ENCODE peak calls at places on chromosomes 12 and 14, in five cellular contexts. One of them, this sample, is unnamed.

GRCh38 chr12:24081581-24081980 is 132.1 kb upstream of the SOX5 start:
- DNase-seq in mucosa of gallbladder: no peak
- DNase-seq in activated T-helper 1 cell treated with anti-CD3 and anti-CD28 coated beads, Interleukin-12 subunit alpha, Interleukin-12 subunit beta, Interleukin-2, Interleukin-4 antibody, amounts not matched to agents 30 ng/mL and 10 ng/mL and 1 ng/mL, durations not matched to agents 14 hours and 24 hours and 36 hours: no peak
- DNase-seq in nucleus accumbens: no peak
- DNase-seq in Panc1: no peak
- DNase-seq in this sample: no peak

GRCh38 chr12:109940339-109940923 is 40.4 kb downstream of the TCHP start:
- DNase-seq in mucosa of gallbladder: no peak
- DNase-seq in activated T-helper 1 cell treated with anti-CD3 and anti-CD28 coated beads, Interleukin-12 subunit alpha, Interleukin-12 subunit beta, Interleukin-2, Interleukin-4 antibody, amounts not matched to agents 30 ng/mL and 10 ng/mL and 1 ng/mL, durations not matched to agents 14 hours and 24 hours and 36 hours: no peak
- DNase-seq in nucleus accumbens: no peak
- DNase-seq in Panc1: no peak
- DNase-seq in this sample: no peak

GRCh38 chr14:75190023-75190422 is 13.6 kb upstream of the TMED10 start:
- DNase-seq in mucosa of gallbladder: no peak
- DNase-seq in activated T-helper 1 cell treated with anti-CD3 and anti-CD28 coated beads, Interleukin-12 subunit alpha, Interleukin-12 subunit beta, Interleukin-2, Interleukin-4 antibody, amounts not matched to agents 30 ng/mL and 10 ng/mL and 1 ng/mL, durations not matched to agents 14 hours and 24 hours and 36 hours: no peak
- DNase-seq in nucleus accumbens: no peak
- DNase-seq in Panc1: no peak
- DNase-seq in this sample: no peak

GRCh38 chr14:30349515-30349914 is 209.4 kb upstream of the G2E3 start:
- DNase-seq in mucosa of gallbladder: no peak
- DNase-seq in activated T-helper 1 cell treated with anti-CD3 and anti-CD28 coated beads, Interleukin-12 subunit alpha, Interleukin-12 subunit beta, Interleukin-2, Interleukin-4 antibody, amounts not matched to agents 30 ng/mL and 10 ng/mL and 1 ng/mL, durations not matched to agents 14 hours and 24 hours and 36 hours: no peak
- DNase-seq in nucleus accumbens: no peak
- DNase-seq in Panc1: no peak
- DNase-seq in this sample: no peak

GRCh38 chr14:93946104-93946503 is 19.0 kb downstream of the FAM181A start:
- DNase-seq in mucosa of gallbladder: no peak
- DNase-seq in activated T-helper 1 cell treated with anti-CD3 and anti-CD28 coated beads, Interleukin-12 subunit alpha, Interleukin-12 subunit beta, Interleukin-2, Interleukin-4 antibody, amounts not matched to agents 30 ng/mL and 10 ng/mL and 1 ng/mL, durations not matched to agents 14 hours and 24 hours and 36 hours: no peak
- DNase-seq in nucleus accumbens: no peak
- DNase-seq in Panc1: no peak
- DNase-seq in this sample: no peak

GRCh38 chr12:129381717-129382116 is 522.1 kb downstream of the TMEM132D start:
- DNase-seq in mucosa of gallbladder: peak
- DNase-seq in activated T-helper 1 cell treated with anti-CD3 and anti-CD28 coated beads, Interleukin-12 subunit alpha, Interleukin-12 subunit beta, Interleukin-2, Interleukin-4 antibody, amounts not matched to agents 30 ng/mL and 10 ng/mL and 1 ng/mL, durations not matched to agents 14 hours and 24 hours and 36 hours: no peak
- DNase-seq in nucleus accumbens: no peak
- DNase-seq in Panc1: no peak
- DNase-seq in this sample: no peak

GRCh38 chr14:87754512-87755223 is 238.3 kb downstream of the GALC start:
- DNase-seq in mucosa of gallbladder: no peak
- DNase-seq in activated T-helper 1 cell treated with anti-CD3 and anti-CD28 coated beads, Interleukin-12 subunit alpha, Interleukin-12 subunit beta, Interleukin-2, Interleukin-4 antibody, amounts not matched to agents 30 ng/mL and 10 ng/mL and 1 ng/mL, durations not matched to agents 14 hours and 24 hours and 36 hours: no peak
- DNase-seq in nucleus accumbens: no peak
- DNase-seq in Panc1: no peak
- DNase-seq in this sample: no peak

GRCh38 chr14:22296722-22297121 is 292.3 kb downstream of the DAD1 start:
- DNase-seq in mucosa of gallbladder: no peak
- DNase-seq in activated T-helper 1 cell treated with anti-CD3 and anti-CD28 coated beads, Interleukin-12 subunit alpha, Interleukin-12 subunit beta, Interleukin-2, Interleukin-4 antibody, amounts not matched to agents 30 ng/mL and 10 ng/mL and 1 ng/mL, durations not matched to agents 14 hours and 24 hours and 36 hours: no peak
- DNase-seq in nucleus accumbens: no peak
- DNase-seq in Panc1: no peak
- DNase-seq in this sample: no peak

GRCh38 chr12:128205758-128206157 is 61.2 kb upstream of the TMEM132C start:
- DNase-seq in mucosa of gallbladder: no peak
- DNase-seq in activated T-helper 1 cell treated with anti-CD3 and anti-CD28 coated beads, Interleukin-12 subunit alpha, Interleukin-12 subunit beta, Interleukin-2, Interleukin-4 antibody, amounts not matched to agents 30 ng/mL and 10 ng/mL and 1 ng/mL, durations not matched to agents 14 hours and 24 hours and 36 hours: no peak
- DNase-seq in nucleus accumbens: no peak
- DNase-seq in Panc1: no peak
- DNase-seq in this sample: no peak

GRCh38 chr12:91774471-91774921 is 371.1 kb downstream of the BTG1 start:
- DNase-seq in mucosa of gallbladder: no peak
- DNase-seq in activated T-helper 1 cell treated with anti-CD3 and anti-CD28 coated beads, Interleukin-12 subunit alpha, Interleukin-12 subunit beta, Interleukin-2, Interleukin-4 antibody, amounts not matched to agents 30 ng/mL and 10 ng/mL and 1 ng/mL, durations not matched to agents 14 hours and 24 hours and 36 hours: no peak
- DNase-seq in nucleus accumbens: no peak
- DNase-seq in Panc1: no peak
- DNase-seq in this sample: no peak

GRCh38 chr14:60977848-60978247 is 3.0 kb downstream of the TRMT5 start:
- DNase-seq in mucosa of gallbladder: no peak
- DNase-seq in activated T-helper 1 cell treated with anti-CD3 and anti-CD28 coated beads, Interleukin-12 subunit alpha, Interleukin-12 subunit beta, Interleukin-2, Interleukin-4 antibody, amounts not matched to agents 30 ng/mL and 10 ng/mL and 1 ng/mL, durations not matched to agents 14 hours and 24 hours and 36 hours: no peak
- DNase-seq in nucleus accumbens: no peak
- DNase-seq in Panc1: no peak
- DNase-seq in this sample: no peak

GRCh38 chr12:30594509-30594908 is 101.2 kb downstream of the IPO8 start:
- DNase-seq in mucosa of gallbladder: no peak
- DNase-seq in activated T-helper 1 cell treated with anti-CD3 and anti-CD28 coated beads, Interleukin-12 subunit alpha, Interleukin-12 subunit beta, Interleukin-2, Interleukin-4 antibody, amounts not matched to agents 30 ng/mL and 10 ng/mL and 1 ng/mL, durations not matched to agents 14 hours and 24 hours and 36 hours: no peak
- DNase-seq in nucleus accumbens: no peak
- DNase-seq in Panc1: no peak
- DNase-seq in this sample: no peak

GRCh38 chr14:38210587-38211257 is 3.0 kb downstream of the SSTR1 start:
- DNase-seq in mucosa of gallbladder: peak
- DNase-seq in activated T-helper 1 cell treated with anti-CD3 and anti-CD28 coated beads, Interleukin-12 subunit alpha, Interleukin-12 subunit beta, Interleukin-2, Interleukin-4 antibody, amounts not matched to agents 30 ng/mL and 10 ng/mL and 1 ng/mL, durations not matched to agents 14 hours and 24 hours and 36 hours: no peak
- DNase-seq in nucleus accumbens: no peak
- DNase-seq in Panc1: no peak
- DNase-seq in this sample: no peak